ENCODE peak calls at places on chromosomes 2 and 18, in four cellular contexts. D, G, R and M are unnamed samples.

GRCh38 chr2:33437297-33437696 is 39.2 kb upstream of the RASGRP3 start:
- DNase-seq in D (no peak), G (no peak), R (no peak), M (peak)

GRCh38 chr2:181172676-181173075 is 192.3 kb downstream of the UBE2E3 start:
- DNase-seq in D (no peak), G (no peak), R (no peak), M (no peak)

GRCh38 chr2:12059616-12060441 is 313.4 kb downstream of the LPIN1 start:
- DNase-seq in D (no peak), G (no peak), R (no peak), M (peak)

GRCh38 chr2:152491139-152491472 is 156.1 kb downstream of the FMNL2 start:
- DNase-seq in D (peak), G (no peak), R (no peak), M (no peak)

GRCh38 chr2:99184811-99185210 is 3.8 kb downstream of the MRPL30 start:
- DNase-seq in D (no peak), G (no peak), R (no peak), M (no peak)

GRCh38 chr2:175282300-175282699 is 100.8 kb upstream of the ATP5MC3 start:
- DNase-seq in D (no peak), G (no peak), R (peak), M (peak)

GRCh38 chr2:234288974-234289455 is 207.9 kb downstream of the ARL4C start:
- DNase-seq in D (peak), G (peak), R (peak), M (peak)

GRCh38 chr2:18907508-18907907 is 318.1 kb upstream of the NT5C1B start:
- DNase-seq in D (no peak), G (no peak), R (no peak), M (no peak)

GRCh38 chr2:190362894-190363293 is 19.5 kb downstream of the INPP1 start:
- DNase-seq in D (no peak), G (no peak), R (no peak), M (no peak)

GRCh38 chr18:9774150-9774549 is 66.0 kb downstream of the RAB31 start:
- DNase-seq in D (no peak), G (no peak), R (no peak), M (no peak)

GRCh38 chr2:36413218-36413617 is 57.6 kb downstream of the CRIM1 start:
- DNase-seq in D (no peak), G (no peak), R (no peak), M (peak)

GRCh38 chr18:74498712-74499629 is 2.8 kb downstream of the CNDP2 start:
- DNase-seq in D (peak), G (peak), R (no peak), M (no peak)

GRCh38 chr18:79570266-79571201 is 109.1 kb upstream of the CTDP1 start:
- DNase-seq in D (no peak), G (peak), R (no peak), M (peak)

GRCh38 chr18:10197097-10197496 is 257.3 kb upstream of the APCDD1 start:
- DNase-seq in D (no peak), G (peak), R (no peak), M (no peak)

GRCh38 chr2:196208915-196209314 is 37.5 kb upstream of the STK17B start:
- DNase-seq in D (no peak), G (no peak), R (no peak), M (no peak)

GRCh38 chr2:208101716-208102631 is 22.4 kb downstream of the CRYGD start:
- DNase-seq in D (no peak), G (no peak), R (peak), M (peak)

GRCh38 chr2:26300234-26300641 is 45.7 kb upstream of the SELENOI start:
- DNase-seq in D (peak), G (peak), R (no peak), M (peak)

GRCh38 chr2:28753043-28753683 is 1.5 kb downstream of the PPP1CB start:
- DNase-seq in D (peak), G (peak), R (peak), M (peak)

GRCh38 chr18:79393181-79393598 is 2.5 kb upstream of the NFATC1 start:
- DNase-seq in D (no peak), G (peak), R (no peak), M (no peak)

GRCh38 chr2:127637725-127638252 is 8.2 kb upstream of the GPR17 start:
- DNase-seq in D (no peak), G (no peak), R (peak), M (peak)

GRCh38 chr2:159614534-159615186 is 1.7 kb downstream of the BAZ2B start:
- DNase-seq in D (no peak), G (no peak), R (no peak), M (no peak)

GRCh38 chr2:6143812-6144211 is 451.6 kb downstream of the SOX11 start:
- DNase-seq in D (no peak), G (no peak), R (no peak), M (no peak)

GRCh38 chr18:75208055-75208835 is 694 bp downstream of the PTGR3 start:
- DNase-seq in D (peak), G (peak), R (peak), M (peak)

GRCh38 chr18:11246883-11247282 is 97.5 kb upstream of the PIEZO2 start:
- DNase-seq in D (no peak), G (no peak), R (no peak), M (no peak)

GRCh38 chr2:200658278-200658864 is 72.6 kb downstream of the AOX1 start:
- DNase-seq in D (peak), G (no peak), R (peak), M (no peak)
- TF ChIP-seq CTCF in D (no peak), G (no peak), R (peak), M (no peak)

DNA sequence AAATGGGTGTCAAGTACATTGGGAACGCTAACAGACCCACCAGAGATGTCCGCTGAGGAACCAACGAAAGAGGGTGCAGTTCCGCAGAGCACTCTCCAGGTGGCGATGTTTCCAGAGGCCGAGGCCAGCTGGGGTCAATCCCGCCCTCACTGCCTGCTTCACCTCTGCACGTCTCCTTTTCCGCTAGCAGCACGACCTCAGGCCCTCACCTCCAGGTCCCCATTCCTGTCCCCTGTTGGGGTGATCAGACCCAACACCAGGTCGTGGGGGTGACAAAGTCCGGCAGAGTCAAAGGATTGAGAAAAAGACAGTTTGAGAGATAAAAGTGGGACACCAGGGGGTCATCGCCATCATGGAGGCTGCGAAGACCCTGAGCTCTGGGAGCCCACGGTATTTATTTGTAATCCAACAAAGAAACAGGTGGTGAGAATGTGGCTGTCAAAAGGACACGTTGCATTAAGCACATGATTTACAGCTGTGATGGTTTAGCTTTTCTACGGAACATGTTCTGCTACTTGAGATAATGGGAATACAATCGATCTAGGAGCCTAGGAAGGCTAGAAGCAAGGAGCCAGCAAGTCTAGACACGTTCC is 27.3 kb downstream of the ZAP70 start:
- DNase-seq in D (peak), G (peak), R (peak), M (peak)
- H3K4me3 ChIP-seq in D (no peak), G (no peak), R (no peak), M (no peak)

GRCh38 chr18:36372902-36373301 is 75.4 kb downstream of the FHOD3 start:
- DNase-seq in D (no peak), G (no peak), R (no peak), M (peak)
- TF ChIP-seq CTCF in D (no peak), G (no peak), R (no peak), M (peak)

GRCh38 chr2:229159405-229159804 is 111.7 kb downstream of the PID1 start:
- DNase-seq in D (no peak), G (no peak), R (no peak), M (no peak)
- H3K4me3 ChIP-seq in D (no peak), G (no peak), R (no peak), M (no peak)

DNA sequence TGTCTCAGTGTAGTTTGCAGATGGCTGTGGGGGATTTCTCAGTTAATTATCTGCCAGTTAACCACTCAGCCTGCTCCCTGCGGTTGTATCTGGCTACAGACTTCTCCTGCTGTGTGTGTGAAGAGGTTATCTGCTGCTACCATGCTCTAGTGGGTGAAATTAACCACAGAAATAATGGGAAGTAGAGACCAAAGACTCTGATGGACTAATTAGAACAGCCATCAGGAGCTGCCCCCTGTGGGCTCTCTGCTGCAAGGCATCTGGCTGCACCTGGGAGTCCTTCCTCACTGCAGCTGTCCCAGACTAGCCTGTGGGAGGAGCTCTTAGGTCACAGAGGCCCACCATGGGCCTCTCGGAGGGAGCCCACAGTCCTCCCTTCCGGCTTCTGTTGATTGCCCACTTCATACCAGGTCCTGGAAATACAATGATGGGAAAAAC is 66.6 kb downstream of the CTIF start:
- DNase-seq in D (no peak), G (no peak), R (peak), M (peak)
- TF ChIP-seq CTCF in D (no peak), G (no peak), R (peak), M (peak)